ENCODE peak calls at places on chromosomes 3 and 15, in nine cellular contexts. D is heart right ventricle, H is HepG2, V is brain microvascular endothelial cell, I is upper lobe of right lung, B is stomach, Y is ascending aorta, K is endodermal cell, X is ovary. G is an unnamed sample.

GRCh38 chr3:194905696-194906095 is 220.0 kb downstream of the FAM43A start:
- DNase-seq in V (peak; percentile 8), D (no peak), H (no peak), X (no peak), I (no peak), K (no peak), Y (no peak), B (no peak), G (no peak)

GRCh38 chr3:39134305-39134704 is 19.1 kb downstream of the CSRNP1 start:
- DNase-seq in H (no peak), X (no peak), V (no peak), I (no peak), D (no peak), Y (peak; percentile 51), B (no peak), K (no peak), G (no peak)

GRCh38 chr15:68797157-68797556 is 23.5 kb downstream of the ANP32A start:
- DNase-seq in V (no peak), X (no peak), K (no peak), H (no peak), Y (no peak), D (no peak), B (no peak), I (no peak), G (no peak)

GRCh38 chr3:63467392-63467791 is 185.1 kb upstream of the SNTN start:
- DNase-seq in V (no peak), Y (no peak), H (no peak), I (no peak), D (no peak), B (no peak), K (no peak), X (no peak), G (no peak)

GRCh38 chr3:64443553-64444331 is 218.5 kb upstream of the PRICKLE2 start:
- DNase-seq in V (peak; percentile 33), D (no peak), B (no peak), H (no peak), X (peak; percentile 45), Y (no peak), I (no peak), K (no peak), G (no peak)

GRCh38 chr15:99545605-99546004 is 20.2 kb upstream of the MEF2A start:
- DNase-seq in K (no peak), D (no peak), I (no peak), V (no peak), B (no peak), H (no peak), Y (no peak), X (no peak), G (no peak)

GRCh38 chr15:31295660-31296059 is 31.0 kb upstream of the KLF13 start:
- DNase-seq in H (no peak), K (no peak), B (peak; percentile 8), V (no peak), Y (peak; percentile 53), X (no peak), I (peak; percentile 17), D (no peak), G (no peak)

GRCh38 chr3:158909870-158910269 is 108.0 kb downstream of the MFSD1 start:
- DNase-seq in K (no peak), H (no peak), V (peak; percentile 31), I (no peak), B (no peak), Y (no peak), D (no peak), X (peak; percentile 10), G (no peak)

GRCh38 chr3:59424268-59425010 is 374.6 kb upstream of the CFAP20DC start:
- DNase-seq in X (no peak), Y (no peak), H (no peak), I (no peak), K (no peak), V (peak; percentile 86), D (no peak), B (no peak), G (no peak)

GRCh38 chr3:38153986-38154608 is 11.2 kb upstream of the OXSR1 start:
- DNase-seq in D (no peak), X (no peak), H (no peak), K (no peak), I (no peak), V (peak; percentile 53), B (no peak), Y (no peak), G (no peak)

GRCh38 chr3:76131396-76132153 is 346.2 kb upstream of the ZNF717 start:
- DNase-seq in D (no peak), Y (no peak), B (no peak), I (no peak), H (no peak), V (peak; percentile 76), X (no peak), K (no peak), G (peak; percentile 74)

GRCh38 chr3:128372707-128373533 is 93.8 kb downstream of the DNAJB8 start:
- DNase-seq in K (peak; percentile 64), B (no peak), X (no peak), D (no peak), I (no peak), H (no peak), V (no peak), Y (no peak), G (no peak)

GRCh38 chr15:89971592-89971997 is 29.5 kb upstream of the ZNF710 start:
- DNase-seq in B (peak; percentile 66), I (peak; percentile 81), Y (no peak), X (peak; percentile 26), D (peak; percentile 23), K (peak; percentile 95), V (peak; percentile 41), H (peak; percentile 62), G (peak; percentile 80)

GRCh38 chr15:32730677-32731654 is 13.2 kb downstream of the GREM1 start:
- DNase-seq in V (no peak), D (no peak), H (peak; percentile 47), Y (no peak), I (peak; percentile 88), B (peak; percentile 94), K (peak; percentile 91), X (peak; percentile 12), G (peak; percentile 84)

GRCh38 chr15:85399627-85400026 is 19.2 kb downstream of the AKAP13 start:
- DNase-seq in D (no peak), I (no peak), K (no peak), X (no peak), V (no peak), B (no peak), Y (no peak), H (no peak), G (peak; percentile 70)

GRCh38 chr15:25947336-25948080 is 84.4 kb upstream of the ATP10A start:
- DNase-seq in H (no peak), X (no peak), Y (no peak), K (peak; percentile 86), D (no peak), I (no peak), B (no peak), V (no peak), G (no peak)

GRCh38 chr15:75666823-75667501 is 19.2 kb downstream of the SNX33 start:
- DNase-seq in Y (peak; percentile 97), X (no peak), B (peak; percentile 65), H (peak; percentile 37), K (no peak), D (peak; percentile 86), I (peak; percentile 81), V (peak; percentile 99), G (peak; percentile 74)

GRCh38 chr15:78101423-78102105 is 9.2 kb downstream of the SH2D7 start:
- DNase-seq in V (no peak), H (no peak), B (no peak), D (no peak), Y (no peak), K (no peak), X (no peak), I (peak; percentile 40), G (no peak)

GRCh38 chr3:15794303-15794771 is 3.4 kb downstream of the ANKRD28 start:
- DNase-seq in D (no peak), Y (no peak), V (peak; percentile 82), X (no peak), K (no peak), I (no peak), B (no peak), H (no peak), G (no peak)

GRCh38 chr3:181630873-181631272 is 80.9 kb upstream of the SOX2 start:
- DNase-seq in X (no peak), D (no peak), H (no peak), V (no peak), I (no peak), B (no peak), Y (no peak), K (no peak), G (no peak)

GRCh38 chr3:124833710-124834332 is 53.3 kb downstream of the ITGB5 start:
- DNase-seq in H (peak; percentile 99), V (peak; percentile 54), B (no peak), I (no peak), X (no peak), Y (no peak), K (peak; percentile 33), D (no peak), G (peak; percentile 90)
- H3K27ac ChIP-seq in H (peak overlapping the region; percentile 100), V (peak overlapping the region; percentile 90), B (peak overlapping the region; percentile 84), I (peak overlapping the region; percentile 3), X (no peak overlapping the region), Y (peak overlapping the region; percentile 85), K (no peak overlapping the region), D (peak overlapping the region; percentile 64), G (peak overlapping the region; percentile 43)

DNA sequence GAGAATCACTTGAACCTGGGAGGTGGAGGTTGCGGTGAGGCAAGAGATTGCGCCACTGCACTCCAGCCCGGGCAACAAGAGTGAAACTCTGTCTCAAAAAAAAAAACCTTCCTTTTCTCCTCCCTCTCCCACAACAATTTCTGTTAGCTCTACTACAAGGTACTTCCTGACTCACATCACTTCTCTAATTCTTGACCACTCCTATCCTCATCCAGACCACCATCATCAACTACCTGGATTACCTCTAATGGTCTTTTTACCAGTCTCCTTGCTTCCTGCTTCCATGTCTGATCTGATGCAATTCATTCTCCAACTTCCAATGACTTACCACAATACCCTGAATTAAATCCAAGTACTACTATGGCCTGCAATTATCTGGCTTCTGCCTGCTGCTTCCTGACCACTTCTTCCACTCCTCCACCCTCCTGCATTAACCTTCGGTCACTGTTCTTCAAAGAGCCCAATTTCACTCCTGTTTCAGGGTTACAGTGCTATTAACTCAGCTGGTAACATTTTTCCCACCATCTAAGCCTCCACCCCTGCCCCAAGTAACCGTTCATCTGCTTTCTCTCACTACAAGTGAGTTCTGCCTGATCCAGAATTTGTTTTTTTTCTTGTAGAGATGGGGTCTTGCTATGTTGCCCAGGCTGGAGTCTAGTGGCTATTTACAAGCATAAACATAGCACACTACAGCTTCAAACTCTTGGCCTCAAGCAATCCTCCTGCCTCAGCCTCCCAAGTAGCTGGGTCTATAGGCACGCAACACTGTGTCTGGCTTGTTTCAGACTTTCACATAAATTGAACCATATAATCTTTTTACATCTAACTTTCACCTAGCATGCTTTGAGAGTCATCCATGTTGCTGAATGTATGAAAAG is 27.8 kb downstream of the DCAF1 start:
- DNase-seq in D (no peak), K (no peak), X (no peak), B (no peak), H (no peak), V (no peak), I (peak; percentile 17), Y (no peak), G (no peak)
- H3K36me3 ChIP-seq in D (peaks cover 82% of the 10 kb centered on the region), K (peaks cover 44% of the 10 kb centered on the region), X (no peaks in the 10 kb centered on the region), B (peaks cover 94% of the 10 kb centered on the region), H (peaks cover 10% of the 10 kb centered on the region), V (peaks cover 7% of the 10 kb centered on the region), I (peaks cover 74% of the 10 kb centered on the region), Y (peaks cover 47% of the 10 kb centered on the region), G (peaks cover 2% of the 10 kb centered on the region)

GRCh38 chr3:32794487-32795308 is 23.1 kb upstream of the TRIM71 start:
- DNase-seq in X (no peak), B (no peak), H (peak; percentile 97), I (peak; percentile 67), K (peak; percentile 65), D (no peak), Y (no peak), V (peak; percentile 5), G (no peak)
- H3K27ac ChIP-seq in X (no peak overlapping the region), B (no peak overlapping the region), H (peak overlapping the region; percentile 87), I (peak overlapping the region; percentile 65), K (no peak overlapping the region), D (no peak overlapping the region), Y (no peak overlapping the region), V (no peak overlapping the region), G (no peak overlapping the region)

GRCh38 chr3:50251220-50251619 is 15.2 kb downstream of the GNAI2 start:
- DNase-seq in H (no peak), X (no peak), I (no peak), Y (no peak), V (peak; percentile 93), K (no peak), B (peak; percentile 67), D (no peak), G (peak; percentile 92)
- H3K36me3 ChIP-seq in H (peaks cover 5% of the 10 kb centered on the region), X (no peaks in the 10 kb centered on the region), I (peaks cover 54% of the 10 kb centered on the region), Y (peaks cover 46% of the 10 kb centered on the region), V (peaks cover 55% of the 10 kb centered on the region), K (peaks cover 48% of the 10 kb centered on the region), B (peaks cover 43% of the 10 kb centered on the region), D (peaks cover 58% of the 10 kb centered on the region), G (peaks cover 4% of the 10 kb centered on the region)

G was measured in small intestine.